ENCODE peak calls at places on chromosomes 2 and 18, in eight cellular contexts. X is frontal cortex; M is GM19239; V is stimulated activated CD4-positive, alpha-beta T cell treated with anti-CD3 and anti-CD28 coated beads, TNF-alpha, amount 100 ng/mL, for 1 hour; Z is COR-L47; N is NCI-H460; J is activated CD8-positive, alpha-beta memory T cell treated with anti-CD3 and anti-CD28 coated beads for 48 hours; B is substantia nigra. Q is an unnamed sample.

GRCh38 chr2:4763009-4763408 is 929.2 kb upstream of the SOX11 start:
- DNase-seq in B (no peak), Z (peak), J (no peak), N (peak), M (no peak), X (no peak), V (no peak), Q (no peak)

GRCh38 chr2:39156107-39156506 is 35.3 kb upstream of the SOS1 start:
- DNase-seq in B (no peak), M (no peak), N (no peak), V (no peak), X (no peak), J (no peak), Z (no peak), Q (no peak)

GRCh38 chr2:95728878-95729511 is 137.2 kb downstream of the TRIM43 start:
- DNase-seq in N (peak), M (peak), V (no peak), B (peak), X (peak), J (no peak), Z (peak), Q (no peak)

GRCh38 chr2:44844651-44845270 is 96.7 kb upstream of the SIX3 start:
- DNase-seq in J (no peak), X (no peak), B (no peak), N (no peak), Z (no peak), M (no peak), V (no peak), Q (no peak)

GRCh38 chr18:8450013-8450412 is 159.2 kb upstream of the RAB12 start:
- DNase-seq in X (no peak), V (no peak), N (peak), J (no peak), M (no peak), B (no peak), Z (no peak), Q (no peak)

GRCh38 chr2:180705122-180705521 is 275.3 kb upstream of the UBE2E3 start:
- DNase-seq in N (peak), V (no peak), B (no peak), J (no peak), X (no peak), M (no peak), Z (no peak), Q (no peak)

GRCh38 chr18:48850891-48851302 is 99.9 kb downstream of the SMAD7 start:
- DNase-seq in N (no peak), J (no peak), X (no peak), B (no peak), Z (no peak), V (no peak), M (no peak), Q (no peak)

GRCh38 chr2:21658269-21658668 is 534.5 kb downstream of the TDRD15 start:
- DNase-seq in X (no peak), J (no peak), B (no peak), N (no peak), M (no peak), V (no peak), Z (no peak), Q (no peak)

GRCh38 chr2:214014551-214015230 is 396.2 kb upstream of the VWC2L start:
- DNase-seq in X (no peak), Z (no peak), J (no peak), M (no peak), B (no peak), N (no peak), V (no peak), Q (no peak)

GRCh38 chr2:73877071-73877802 is 15.6 kb upstream of the ACTG2 start:
- DNase-seq in Z (no peak), N (no peak), B (no peak), J (no peak), X (no peak), M (no peak), V (no peak), Q (no peak)

GRCh38 chr18:24919141-24919540 is 432.8 kb downstream of the ZNF521 start:
- DNase-seq in B (no peak), X (no peak), M (no peak), V (no peak), Z (no peak), J (no peak), N (no peak), Q (no peak)

GRCh38 chr2:182784777-182785176 is 68.7 kb downstream of the DNAJC10 start:
- DNase-seq in N (peak), M (peak), Z (peak), V (no peak), B (no peak), J (no peak), X (peak), Q (no peak)

GRCh38 chr2:197128126-197128525 is 182.5 kb downstream of the ANKRD44 start:
- DNase-seq in B (no peak), Z (no peak), M (no peak), N (no peak), X (no peak), V (no peak), J (no peak), Q (no peak)

GRCh38 chr2:192016265-192016664 is 169.4 kb upstream of the CAVIN2 start:
- DNase-seq in B (no peak), X (no peak), N (no peak), Z (no peak), V (no peak), J (no peak), M (no peak), Q (no peak)

GRCh38 chr2:6535572-6535971 is 330.1 kb downstream of the CMPK2 start:
- DNase-seq in N (no peak), M (no peak), J (no peak), B (peak), X (no peak), Z (no peak), V (no peak), Q (no peak)

GRCh38 chr2:102070058-102070642 is 72.4 kb upstream of the IL1R1 start:
- DNase-seq in M (no peak), Z (no peak), X (no peak), B (no peak), V (no peak), N (peak), J (no peak), Q (no peak)

GRCh38 chr2:42030829-42031228 is 17.0 kb upstream of the PKDCC start:
- DNase-seq in N (no peak), B (peak), M (no peak), Z (no peak), J (no peak), V (no peak), X (no peak), Q (no peak)

GRCh38 chr2:170362313-170362795 is 184.4 kb downstream of the MYO3B start:
- DNase-seq in J (no peak), V (no peak), M (no peak), Z (no peak), N (no peak), X (no peak), B (no peak), Q (no peak)

GRCh38 chr2:8148260-8148880 is 533.5 kb upstream of the ID2 start:
- DNase-seq in X (no peak), N (peak), V (no peak), J (no peak), M (no peak), Z (no peak), B (no peak), Q (no peak)

GRCh38 chr18:68714707-68715496 is at the start of gene TMX3:
- DNase-seq in B (peak), M (peak), J (peak), V (peak), N (peak), X (peak), Z (peak), Q (peak)

GRCh38 chr2:23012499-23012898 is 372.5 kb upstream of the KLHL29 start:
- DNase-seq in M (no peak), Z (no peak), N (no peak), B (no peak), V (no peak), J (no peak), X (no peak), Q (no peak)

GRCh38 chr2:72036595-72036994 is 111.1 kb downstream of the CYP26B1 start:
- DNase-seq in X (no peak), M (no peak), Z (no peak), V (no peak), N (no peak), J (no peak), B (no peak), Q (no peak)

GRCh38 chr2:240655931-240656886 is 26.5 kb downstream of the AQP12B start:
- DNase-seq in Z (no peak), N (no peak), M (no peak), V (no peak), X (no peak), J (no peak), B (no peak), Q (no peak)

GRCh38 chr2:85765081-85765731 is 11.4 kb downstream of the ATOH8 start:
- DNase-seq in V (no peak), J (no peak), B (no peak), N (no peak), X (no peak), M (no peak), Z (peak), Q (no peak)

Q was measured in central memory CD8-positive, alpha-beta T cell.